ENCODE peak calls at places on chromosome 15, in nine cellular contexts. Y is pancreas; I is T follicular helper cell; V is activated T-cell treated with anti-CD3 and anti-CD28 coated beads for 4 hours; J is stimulated activated naive CD8-positive, alpha-beta T cell treated with anti-CD3 and anti-CD28 coated beads, Interleukin-15, Interleukin-2, amounts not matched to agents 100 U/mL and 50 U/mL, for 24 hours; E is iPS-NIHi11; K is EH; R is nucleus accumbens; A is GM06990. D is an unnamed sample.

GRCh38 chr15:96326551-96327154 is 3.8 kb upstream of the NR2F2 start:
- DNase-seq in Y (peak), I (no peak), V (no peak), J (no peak), E (no peak), K (peak), R (no peak), A (no peak), D (no peak)

GRCh38 chr15:48680841-48681240 is 35.3 kb upstream of the FBN1 start:
- DNase-seq in Y (no peak), I (no peak), V (no peak), J (no peak), E (no peak), K (peak), R (no peak), A (no peak), D (no peak)

GRCh38 chr15:70633394-70633793 is 130.0 kb downstream of the UACA start:
- DNase-seq in Y (no peak), I (no peak), V (no peak), J (no peak), E (no peak), K (no peak), R (no peak), A (no peak), D (peak)

GRCh38 chr15:48802867-48803266 is 8.0 kb downstream of the CEP152 start:
- DNase-seq in Y (no peak), I (no peak), V (no peak), J (no peak), E (no peak), K (peak), R (no peak), A (no peak), D (no peak)

GRCh38 chr15:56918907-56919707 is 663 bp downstream of the TCF12 start:
- DNase-seq in Y (peak), I (peak), V (peak), J (peak), E (peak), K (peak), R (peak), A (peak), D (peak)

GRCh38 chr15:34600920-34601319 is 17.5 kb upstream of the GOLGA8B start:
- DNase-seq in Y (no peak), I (no peak), V (no peak), J (no peak), E (no peak), K (no peak), R (no peak), A (no peak), D (no peak)

GRCh38 chr15:28109626-28110415 is 10.7 kb upstream of the OCA2 start:
- DNase-seq in Y (no peak), I (no peak), V (no peak), J (no peak), E (no peak), K (no peak), R (no peak), A (no peak), D (no peak)

GRCh38 chr15:25619761-25620160 is 180.9 kb upstream of the UBE3A start:
- DNase-seq in Y (no peak), I (no peak), V (no peak), J (no peak), E (no peak), K (no peak), R (no peak), A (no peak), D (no peak)

GRCh38 chr15:101351736-101352135 is 56.7 kb upstream of the SNRPA1 start:
- DNase-seq in Y (no peak), I (no peak), V (no peak), J (no peak), E (no peak), K (no peak), R (no peak), A (no peak), D (no peak)

GRCh38 chr15:90974216-90974615 is 19.5 kb downstream of the RCCD1 start:
- DNase-seq in Y (no peak), I (no peak), V (no peak), J (no peak), E (no peak), K (no peak), R (no peak), A (no peak), D (no peak)

D was measured in erythroblast.